ENCODE peak calls at places on chromosomes 2 and 18, in seven cellular contexts. N is transverse colon, L is sigmoid colon, S is suprapubic skin, U is ovary, R is GM12878, W is tibial nerve. K is an unnamed sample.

GRCh38 chr2:240946046-240946445 is 39.9 kb downstream of the CROCC2 start:
- DNase-seq in N (peak), L (peak), S (peak), U (peak), R (no peak), W (peak), K (no peak)

GRCh38 chr2:74010087-74010541 is 25.4 kb downstream of the TET3 start:
- DNase-seq in N (no peak), L (peak), S (no peak), U (peak), R (no peak), W (no peak), K (no peak)

GRCh38 chr2:174023591-174024523 is 58.7 kb upstream of the SP3 start:
- DNase-seq in N (peak), L (peak), S (peak), U (no peak), R (no peak), W (peak), K (no peak)

GRCh38 chr2:173545364-173545734 is 190.7 kb downstream of the CDCA7 start:
- DNase-seq in N (no peak), L (no peak), S (no peak), U (no peak), R (no peak), W (no peak), K (no peak)

GRCh38 chr2:130830538-130830937 is 6.2 kb upstream of the ARHGEF4 start:
- DNase-seq in N (no peak), L (no peak), S (no peak), U (no peak), R (no peak), W (no peak), K (no peak)

GRCh38 chr2:16635796-16636699 is 29.6 kb downstream of the CYRIA start:
- DNase-seq in N (no peak), L (no peak), S (no peak), U (no peak), R (no peak), W (no peak), K (no peak)

GRCh38 chr2:187078297-187078696 is 229.3 kb upstream of the ZSWIM2 start:
- DNase-seq in N (no peak), L (no peak), S (no peak), U (no peak), R (no peak), W (no peak), K (no peak)

GRCh38 chr2:105179469-105180372 is 61.8 kb upstream of the GPR45 start:
- DNase-seq in N (peak), L (no peak), S (no peak), U (no peak), R (no peak), W (no peak), K (peak)

GRCh38 chr2:207067476-207067875 is 98.3 kb downstream of the KLF7 start:
- DNase-seq in N (no peak), L (no peak), S (no peak), U (no peak), R (no peak), W (no peak), K (no peak)

GRCh38 chr2:177692042-177692823 is 299.7 kb downstream of the AGPS start:
- DNase-seq in N (no peak), L (no peak), S (no peak), U (no peak), R (no peak), W (no peak), K (no peak)

GRCh38 chr2:207257291-207258190 is 91.8 kb upstream of the KLF7 start:
- DNase-seq in N (no peak), L (no peak), S (no peak), U (no peak), R (no peak), W (no peak), K (no peak)

GRCh38 chr2:10042301-10043161 is 819 bp upstream of the KLF11 start:
- DNase-seq in N (peak), L (peak), S (peak), U (peak), R (no peak), W (peak), K (peak)

GRCh38 chr2:20577495-20578235 is 73.2 kb downstream of the HS1BP3 start:
- DNase-seq in N (no peak), L (no peak), S (peak), U (peak), R (no peak), W (no peak), K (no peak)

GRCh38 chr2:204885747-204886146 is 340.5 kb downstream of the PARD3B start:
- DNase-seq in N (no peak), L (no peak), S (no peak), U (no peak), R (no peak), W (no peak), K (no peak)

GRCh38 chr18:79785831-79786230 is 11.9 kb upstream of the KCNG2 start:
- DNase-seq in N (no peak), L (peak), S (peak), U (no peak), R (no peak), W (no peak), K (no peak)

GRCh38 chr18:2935438-2936192 is 77.3 kb downstream of the LPIN2 start:
- DNase-seq in N (no peak), L (no peak), S (no peak), U (no peak), R (no peak), W (no peak), K (no peak)

GRCh38 chr2:29920631-29921559 is 491 bp downstream of the ALK start:
- DNase-seq in N (no peak), L (no peak), S (no peak), U (no peak), R (no peak), W (no peak), K (no peak)

GRCh38 chr2:17969661-17970060 is 91.2 kb downstream of the KCNS3 start:
- DNase-seq in N (no peak), L (no peak), S (no peak), U (no peak), R (no peak), W (no peak), K (peak)

GRCh38 chr2:208142255-208142924 is 3.6 kb downstream of the CRYGB start:
- DNase-seq in N (no peak), L (no peak), S (no peak), U (no peak), R (no peak), W (no peak), K (no peak)

GRCh38 chr2:180203972-180204371 is 196.9 kb upstream of the CWC22 start:
- DNase-seq in N (no peak), L (peak), S (peak), U (no peak), R (no peak), W (no peak), K (no peak)

GRCh38 chr2:341017-341542 is 53.2 kb upstream of the ALKAL2 start:
- DNase-seq in N (no peak), L (no peak), S (no peak), U (no peak), R (no peak), W (no peak), K (no peak)

GRCh38 chr2:44746856-44747612 is 194.5 kb upstream of the SIX3 start:
- DNase-seq in N (no peak), L (no peak), S (no peak), U (no peak), R (no peak), W (no peak), K (no peak)

GRCh38 chr2:8885449-8886196 is 48.2 kb upstream of the KIDINS220 start:
- DNase-seq in N (no peak), L (no peak), S (no peak), U (no peak), R (no peak), W (no peak), K (no peak)

DNA sequence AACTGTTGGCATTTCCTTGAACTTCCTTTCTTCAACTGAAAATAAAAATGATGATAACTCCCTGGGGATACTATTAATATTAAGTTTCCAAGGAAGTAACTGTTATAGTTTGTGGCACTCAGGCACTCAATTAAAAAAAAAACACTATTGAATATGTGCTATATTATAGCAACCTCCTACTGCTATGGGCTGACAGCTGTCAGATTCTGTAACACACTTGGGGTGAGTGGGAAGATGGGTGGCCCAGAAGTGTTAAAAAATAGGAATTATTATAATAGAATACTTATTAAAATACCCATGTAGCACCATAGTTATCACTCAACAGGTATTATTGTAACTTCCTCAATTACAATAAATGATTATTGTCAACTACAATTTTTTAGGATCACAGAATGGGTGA is 130.9 kb downstream of the RNF152 start:
- DNase-seq in N (no peak), L (no peak), S (no peak), U (no peak), R (no peak), W (no peak), K (no peak)
- TF ChIP-seq EP300 in N (no peak), L (no peak), S (no peak), U (no peak), R (no peak), W (no peak), K (no peak)

GRCh38 chr2:119579457-119580295 is 35.4 kb downstream of the CFAP221 start:
- DNase-seq in N (no peak), L (no peak), S (no peak), U (no peak), R (no peak), W (no peak), K (no peak)
- H3K27ac ChIP-seq in N (no peak), L (no peak), S (no peak), U (no peak), R (no peak), W (no peak), K (no peak)

DNA sequence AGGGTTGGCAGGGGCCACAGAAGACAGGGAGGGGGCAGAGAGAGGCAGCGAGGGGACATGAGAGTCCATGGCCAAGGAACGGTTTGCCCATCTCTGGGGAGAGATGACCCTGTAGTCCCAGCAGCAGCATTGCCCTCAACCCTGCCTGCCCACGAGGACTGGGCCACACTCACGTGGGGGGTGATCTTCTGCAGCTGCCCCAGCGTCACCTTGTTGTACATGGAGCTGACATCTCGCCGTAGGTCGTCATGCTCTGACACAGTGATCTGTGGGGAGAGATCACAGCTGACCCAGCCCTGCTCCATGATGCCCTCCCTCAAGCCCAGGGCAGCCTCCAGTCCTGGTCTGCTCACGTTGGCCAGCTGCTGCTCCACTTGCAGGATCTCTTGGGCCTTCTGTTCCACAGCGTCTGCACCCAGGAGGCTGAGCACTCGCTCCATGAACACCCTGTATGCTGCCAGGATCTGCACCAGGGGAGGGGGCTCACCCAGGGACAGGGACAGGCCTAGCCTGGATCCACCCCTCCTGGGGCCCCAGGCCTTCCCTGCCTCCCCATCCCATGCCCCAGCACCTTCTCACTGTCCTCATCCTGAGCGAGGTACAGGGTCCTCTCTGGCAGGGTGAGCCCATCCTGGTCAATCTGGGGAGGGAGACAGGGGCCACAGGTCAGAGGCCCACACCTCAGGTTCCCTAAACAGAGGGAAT is 2.9 kb downstream of the ECEL1 start:
- DNase-seq in N (no peak), L (peak), S (peak), U (peak), R (no peak), W (no peak), K (no peak)
- H3K4me3 ChIP-seq in N (no peak), L (no peak), S (no peak), U (no peak), R (no peak), W (no peak), K (no peak)

GRCh38 chr2:134119672-134120159 is 134.2 kb upstream of the MGAT5 start:
- DNase-seq in N (peak), L (peak), S (peak), U (peak), R (no peak), W (peak), K (peak)
- TF ChIP-seq EP300 in N (no peak), L (no peak), S (no peak), U (no peak), R (no peak), W (peak), K (no peak)

GRCh38 chr2:36512705-36513104 is 85.3 kb downstream of the FEZ2 start:
- DNase-seq in N (no peak), L (no peak), S (no peak), U (no peak), R (no peak), W (no peak), K (no peak)

GRCh38 chr2:36520431-36520830 is 77.5 kb downstream of the FEZ2 start:
- DNase-seq in N (no peak), L (no peak), S (no peak), U (no peak), R (no peak), W (no peak), K (no peak)

GRCh38 chr2:36515538-36515937 is 82.4 kb downstream of the FEZ2 start:
- DNase-seq in N (no peak), L (no peak), S (no peak), U (no peak), R (no peak), W (no peak), K (no peak)

GRCh38 chr2:36513661-36514060 is 84.3 kb downstream of the FEZ2 start:
- DNase-seq in N (no peak), L (no peak), S (no peak), U (no peak), R (no peak), W (no peak), K (no peak)

DNA sequence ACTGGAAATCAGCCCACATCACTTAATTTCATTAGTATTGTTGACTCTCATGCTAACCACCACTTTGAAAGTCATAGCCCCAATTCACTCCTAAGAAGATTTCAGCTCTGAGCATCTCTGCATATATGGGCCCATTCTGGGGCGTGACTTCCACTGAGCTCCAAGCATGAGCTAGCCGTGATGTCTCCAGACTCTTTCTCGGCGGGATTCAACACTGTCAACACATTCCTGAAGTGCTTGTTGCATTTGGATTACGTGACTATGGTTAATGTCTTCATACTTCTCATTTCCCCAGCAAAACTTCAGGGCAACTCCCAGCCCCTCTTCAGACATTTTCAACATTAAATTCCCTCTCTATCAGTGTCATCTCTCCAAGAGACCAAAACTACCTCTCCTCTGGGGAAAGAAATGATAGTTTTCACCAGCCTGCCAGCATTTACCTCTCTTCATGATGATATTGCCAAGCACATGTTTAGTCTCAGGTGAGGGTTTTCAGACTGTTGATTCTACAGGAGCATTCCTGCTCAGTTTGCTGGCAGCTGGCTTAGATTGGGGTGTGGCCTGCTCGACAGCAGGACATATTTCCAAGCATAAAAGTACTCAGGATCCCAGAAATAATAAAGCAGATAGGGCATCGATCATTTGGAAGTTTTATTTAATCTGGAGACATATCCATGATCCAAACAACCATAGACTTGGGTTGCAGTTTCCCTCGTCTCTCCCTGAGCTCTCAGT is 81.7 kb downstream of the FEZ2 start:
- DNase-seq in N (no peak), L (no peak), S (no peak), U (no peak), R (no peak), W (no peak), K (no peak)
- H3K27ac ChIP-seq in N (no peak), L (no peak), S (no peak), U (no peak), R (no peak), W (no peak), K (no peak)

DNA sequence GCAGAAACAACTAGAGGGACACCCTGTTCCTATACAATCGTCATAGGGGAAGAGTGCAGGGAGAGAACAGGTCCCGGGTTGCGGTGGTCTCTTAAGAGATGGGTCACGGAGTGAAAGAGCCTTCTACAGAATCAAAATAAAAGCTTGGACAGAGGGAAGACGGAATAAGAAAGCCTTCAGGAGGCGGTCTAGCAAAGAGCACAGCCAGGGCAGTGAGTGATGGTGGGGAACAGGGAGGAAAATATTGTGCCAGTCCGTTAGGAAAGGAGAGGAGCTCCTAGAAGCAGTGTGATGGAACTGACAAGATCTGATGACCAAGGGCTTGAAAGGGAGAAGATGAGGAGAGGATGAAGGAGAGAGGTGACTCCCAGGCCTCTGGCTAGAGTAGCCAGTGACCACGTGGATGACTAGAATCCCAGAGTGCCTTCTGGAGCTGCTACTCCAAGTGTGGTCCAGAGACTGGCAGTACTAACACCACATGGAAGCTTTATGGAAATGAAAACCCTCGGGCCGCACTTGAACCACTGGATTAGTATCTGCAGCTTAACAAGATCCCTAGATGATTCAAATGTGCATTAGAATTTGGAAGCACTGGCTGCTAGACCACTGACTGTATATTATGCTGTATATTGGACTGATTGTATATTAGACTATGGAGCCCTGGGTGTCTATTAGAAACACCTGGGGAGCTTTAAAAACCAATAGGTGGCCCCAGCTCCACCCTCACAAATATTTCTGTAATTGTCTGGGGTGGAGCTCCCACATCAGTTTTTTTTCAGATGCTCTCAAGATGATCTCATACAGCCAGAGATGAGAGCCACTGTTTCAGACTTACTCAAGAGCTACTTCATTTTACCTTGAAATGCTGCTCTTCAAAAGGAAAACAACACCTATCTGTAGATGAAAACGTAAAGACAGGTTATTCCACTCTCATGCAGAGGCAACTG is 1.1 kb upstream of the EVA1A start:
- DNase-seq in N (no peak), L (no peak), S (no peak), U (no peak), R (no peak), W (no peak), K (peak)
- H3K4me3 ChIP-seq in N (peak), L (no peak), S (no peak), U (no peak), R (no peak), W (no peak), K (no peak)

GRCh38 chr2:236814558-236814957 is 244.9 kb downstream of the ACKR3 start:
- DNase-seq in N (no peak), L (no peak), S (no peak), U (no peak), R (no peak), W (no peak), K (no peak)
- TF ChIP-seq EP300 in N (no peak), L (no peak), S (no peak), U (no peak), R (no peak), W (no peak), K (no peak)

GRCh38 chr2:38509947-38510326 is 92.8 kb downstream of the HNRNPLL start:
- DNase-seq in N (no peak), L (no peak), S (no peak), U (no peak), R (no peak), W (no peak), K (no peak)
- H3K27ac ChIP-seq in N (peak), L (peak), S (no peak), U (no peak), R (no peak), W (no peak), K (peak)

K was measured in esophagus muscularis mucosa.